ENCODE peak calls at places on chromosomes 11 and 22, in five cellular contexts. W is cardiac fibroblast, U is M059J, A is transverse colon, Y is fibroblast of the conjunctiva. F is an unnamed sample.

GRCh38 chr11:22730319-22730718 is 63.9 kb downstream of the GAS2 start:
- DNase-seq in Y (peak), U (peak), A (no peak), W (peak), F (no peak)

GRCh38 chr11:30983810-30984441 is 385.6 kb downstream of the DCDC1 start:
- DNase-seq in A (no peak), U (no peak), Y (no peak), W (no peak), F (no peak)

GRCh38 chr11:121023848-121024751 is at the start of gene TBCEL:
- DNase-seq in A (peak), U (peak), W (peak), Y (peak), F (peak)

GRCh38 chr11:45864041-45864440 is 16.8 kb downstream of the CRY2 start:
- DNase-seq in U (no peak), Y (no peak), A (no peak), W (no peak), F (no peak)

GRCh38 chr11:121582296-121582695 is 129.5 kb upstream of the SORL1-AS1 start:
- DNase-seq in Y (no peak), U (no peak), W (no peak), A (no peak), F (no peak)

GRCh38 chr11:43574949-43575915 is 105.3 kb upstream of the HSD17B12 start:
- DNase-seq in Y (no peak), U (peak), W (peak), A (no peak), F (no peak)

GRCh38 chr11:110089617-110090282 is 3.4 kb upstream of the ZC3H12C start:
- DNase-seq in W (no peak), A (no peak), Y (no peak), U (no peak), F (no peak)

GRCh38 chr22:19878461-19879247 is 24.0 kb upstream of the GNB1L start:
- DNase-seq in U (no peak), A (no peak), W (peak), Y (peak), F (no peak)

GRCh38 chr11:117597083-117597482 is 199.9 kb downstream of the DSCAML1 start:
- DNase-seq in A (peak), W (peak), U (peak), Y (no peak), F (no peak)

F was measured in NK-92 treated with Interleukin-12 subunit alpha and Interleukin-12 subunit beta, amount 100 ng/mL, for 24 hours.